ENCODE peak calls at places on chromosomes 16 and 17, in nine cellular contexts. W is AG04449; O is colonic mucosa; T is testis; Q is GM23338; R is CD8-positive, alpha-beta T cell; B is MM.1S; A is astrocyte; V is upper lobe of right lung. G is an unnamed sample.

GRCh38 chr17:8475227-8475626 is 39.5 kb downstream of the NDEL1 start:
- DNase-seq in W (no peak), O (no peak), T (no peak), Q (no peak), R (no peak), B (no peak), A (no peak), V (no peak), G (no peak)

GRCh38 chr16:65333298-65333697 is 211.4 kb upstream of the CDH11 start:
- DNase-seq in W (no peak), O (no peak), T (no peak), Q (no peak), R (no peak), B (no peak), A (no peak), V (no peak), G (no peak)

GRCh38 chr17:56131431-56131830 is 21.8 kb upstream of the ANKFN1 start:
- DNase-seq in W (no peak), O (no peak), T (no peak), Q (no peak), R (no peak), B (no peak), A (peak), V (no peak), G (no peak)

GRCh38 chr17:830950-831349 is 48.8 kb downstream of the MRM3 start:
- DNase-seq in W (no peak), O (no peak), T (no peak), Q (no peak), R (no peak), B (no peak), A (no peak), V (no peak), G (no peak)

GRCh38 chr17:50883850-50884291 is 17.7 kb upstream of the TOB1 start:
- DNase-seq in W (no peak), O (peak), T (no peak), Q (no peak), R (no peak), B (no peak), A (no peak), V (no peak), G (no peak)

GRCh38 chr17:81396722-81397313 is 1.6 kb downstream of the BAHCC1 start:
- DNase-seq in W (no peak), O (peak), T (no peak), Q (peak), R (peak), B (no peak), A (no peak), V (peak), G (no peak)

GRCh38 chr16:11254913-11255736 is 879 bp downstream of the SOCS1 start:
- DNase-seq in W (no peak), O (peak), T (peak), Q (no peak), R (peak), B (peak), A (peak), V (peak), G (no peak)

GRCh38 chr17:1905190-1905919 is 75.5 kb downstream of the RPA1 start:
- DNase-seq in W (no peak), O (no peak), T (no peak), Q (no peak), R (no peak), B (no peak), A (no peak), V (no peak), G (no peak)

GRCh38 chr16:86565181-86565631 is 1.4 kb upstream of the FOXC2 start:
- DNase-seq in W (no peak), O (no peak), T (no peak), Q (peak), R (no peak), B (no peak), A (no peak), V (no peak), G (no peak)

GRCh38 chr16:31071861-31072260 is 2.2 kb downstream of the ZNF668 start:
- DNase-seq in W (no peak), O (no peak), T (no peak), Q (no peak), R (no peak), B (no peak), A (peak), V (no peak), G (peak)

DNA sequence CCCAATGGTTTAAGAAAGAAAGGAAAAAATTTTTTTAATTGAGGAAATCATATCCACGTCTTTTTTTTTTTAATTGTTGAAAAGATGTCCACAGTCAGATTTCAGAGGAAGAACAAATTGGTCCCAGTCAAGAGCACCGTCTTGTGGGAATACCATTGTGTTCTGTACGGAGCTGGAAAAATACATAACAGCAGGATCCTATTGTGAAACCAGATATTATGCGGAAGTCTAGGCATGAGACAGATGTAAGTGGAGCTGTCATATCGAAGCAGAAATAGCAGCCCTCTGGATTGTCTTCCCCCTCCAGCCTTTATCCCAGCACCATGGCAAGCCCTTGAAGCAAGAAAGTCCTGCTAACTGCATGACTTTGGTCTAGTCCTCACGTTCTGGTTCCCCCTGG is 391.6 kb upstream of the ASIC2 start:
- DNase-seq in W (no peak), O (no peak), T (no peak), Q (no peak), R (no peak), B (no peak), A (no peak), V (no peak), G (no peak)
- H3K4me3 ChIP-seq in W (no peak), O (no peak), T (no peak), Q (no peak), R (no peak), B (no peak), A (no peak), V (no peak), G (no peak)

GRCh38 chr16:9048302-9048700 is 43.1 kb upstream of the HAPSTR1 start:
- DNase-seq in W (no peak), O (no peak), T (peak), Q (no peak), R (no peak), B (no peak), A (peak), V (no peak), G (no peak)

GRCh38 chr16:9049241-9049640 is 42.2 kb upstream of the HAPSTR1 start:
- DNase-seq in W (peak), O (no peak), T (no peak), Q (no peak), R (no peak), B (no peak), A (peak), V (no peak), G (no peak)

GRCh38 chr16:9047689-9048301 is 43.6 kb upstream of the HAPSTR1 start:
- DNase-seq in W (peak), O (peak), T (peak), Q (peak), R (peak), B (peak), A (peak), V (peak), G (peak)

GRCh38 chr16:9053006-9053601 is 38.3 kb upstream of the HAPSTR1 start:
- DNase-seq in W (no peak), O (peak), T (peak), Q (peak), R (no peak), B (no peak), A (peak), V (peak), G (peak)

GRCh38 chr16:9050102-9050830 is 41.2 kb upstream of the HAPSTR1 start:
- DNase-seq in W (no peak), O (no peak), T (peak), Q (peak), R (no peak), B (no peak), A (no peak), V (no peak), G (no peak)
- TF ChIP-seq CTCF in W (peak), O (peak), T (peak), Q (peak), R (no peak), B (peak), A (peak), V (peak), G (peak)

DNA sequence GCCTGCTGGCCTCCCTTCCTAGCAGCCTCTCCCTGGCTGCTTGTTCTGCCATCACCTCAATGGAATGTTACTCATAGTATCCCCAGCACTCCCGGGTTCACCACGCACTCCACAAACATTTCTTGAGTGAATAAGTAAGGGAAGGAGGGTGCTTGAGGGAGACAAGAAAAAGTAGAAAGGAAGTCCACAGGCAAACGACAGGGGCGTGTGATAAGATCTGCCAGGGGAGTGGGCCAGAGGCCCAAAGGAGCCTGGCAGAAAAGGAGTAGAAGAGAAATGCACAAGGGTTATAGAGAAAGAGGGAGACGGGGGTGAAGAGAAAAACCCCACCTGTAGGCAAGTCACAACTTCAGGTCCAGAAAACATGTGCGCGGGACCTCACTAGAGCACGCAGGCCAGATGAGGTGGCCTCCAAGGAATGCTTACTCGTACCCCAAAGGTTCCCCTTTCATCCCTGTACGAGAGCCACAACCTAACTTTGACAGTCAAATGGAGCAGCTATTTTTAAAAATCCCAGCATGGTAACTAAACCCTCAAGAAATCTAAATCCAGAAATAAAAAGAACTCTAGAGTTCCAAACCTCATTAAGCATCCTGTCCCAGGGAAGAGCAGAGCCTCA is 6.6 kb downstream of the ZDHHC7 start:
- DNase-seq in W (peak), O (no peak), T (no peak), Q (no peak), R (no peak), B (no peak), A (peak), V (peak), G (no peak)
- H3K4me3 ChIP-seq in W (no peak), O (no peak), T (no peak), Q (no peak), R (no peak), B (no peak), A (peak), V (no peak), G (no peak)

DNA sequence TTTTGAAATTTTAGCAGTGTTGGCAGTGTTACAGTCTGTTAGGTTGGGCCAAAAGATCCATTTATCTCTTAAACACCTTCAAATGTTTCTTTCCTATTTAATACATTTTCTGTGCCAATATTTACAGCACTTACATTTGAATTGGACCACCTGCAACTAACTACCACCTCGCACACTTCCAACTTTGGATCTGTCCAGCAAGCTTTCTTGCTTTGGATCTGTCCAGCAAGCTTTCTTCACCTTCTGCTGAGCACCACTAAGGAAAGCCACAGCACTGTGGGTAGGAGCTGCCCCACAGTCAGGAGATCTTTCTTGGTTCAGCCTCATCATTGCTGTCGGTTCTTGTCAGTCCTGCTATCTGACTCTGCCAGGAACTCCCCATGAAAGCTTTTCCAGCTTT is 129.3 kb downstream of the PHKB start:
- DNase-seq in W (no peak), O (no peak), T (no peak), Q (no peak), R (no peak), B (no peak), A (no peak), V (no peak), G (no peak)
- TF ChIP-seq CTCF in W (no peak), O (no peak), T (no peak), Q (no peak), R (no peak), B (no peak), A (no peak), V (no peak), G (no peak)

DNA sequence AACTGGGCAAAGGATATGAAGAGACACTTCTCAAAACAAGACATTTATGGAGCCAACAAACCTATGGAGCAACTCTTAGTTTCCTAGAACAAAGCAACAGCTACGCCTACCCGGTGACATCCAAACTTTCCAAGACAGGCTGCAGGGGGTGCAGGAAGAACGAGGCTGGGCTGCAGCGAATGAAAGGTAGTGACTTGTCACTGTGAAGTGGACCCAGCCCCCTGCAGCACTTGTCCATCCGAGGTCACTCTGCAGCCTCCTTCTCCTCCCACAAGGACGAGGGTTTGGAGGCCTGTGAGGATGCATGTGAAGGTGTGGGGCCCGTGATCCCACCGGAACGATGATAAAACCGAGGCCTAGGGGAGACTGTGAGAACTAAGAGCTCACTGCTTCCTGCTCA is 192.6 kb upstream of the RPL38 start:
- DNase-seq in W (no peak), O (no peak), T (no peak), Q (no peak), R (no peak), B (no peak), A (no peak), V (no peak), G (no peak)
- H3K4me3 ChIP-seq in W (no peak), O (no peak), T (no peak), Q (no peak), R (no peak), B (no peak), A (no peak), V (no peak), G (no peak)

GRCh38 chr16:83200005-83200779 is 573.4 kb downstream of the CDH13 start:
- DNase-seq in W (no peak), O (no peak), T (peak), Q (peak), R (no peak), B (no peak), A (peak), V (no peak), G (no peak)
- TF ChIP-seq CTCF in W (peak), O (no peak), T (no peak), Q (peak), R (no peak), B (no peak), A (no peak), V (no peak), G (peak)

DNA sequence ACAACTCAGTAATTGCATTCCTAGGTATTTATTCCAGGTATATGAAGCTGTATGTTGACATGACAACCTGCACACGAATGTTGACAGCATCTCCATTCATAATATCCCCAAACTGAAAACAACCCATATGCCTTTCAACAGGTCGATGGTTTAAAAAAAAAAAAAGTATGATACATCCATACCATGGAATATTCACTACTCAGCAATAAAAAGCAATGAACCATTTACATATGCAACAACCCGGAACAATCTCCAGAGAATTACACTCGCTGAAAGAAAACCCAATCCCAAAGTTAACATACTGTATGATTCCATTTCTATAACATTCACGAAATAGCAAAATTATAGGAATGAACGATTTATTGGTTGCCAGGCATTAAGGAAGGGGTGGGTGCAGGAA is 53.3 kb upstream of the DNAH9 start:
- DNase-seq in W (no peak), O (no peak), T (no peak), Q (no peak), R (no peak), B (no peak), A (no peak), V (no peak), G (no peak)
- H3K4me3 ChIP-seq in W (no peak), O (no peak), T (no peak), Q (no peak), R (no peak), B (no peak), A (no peak), V (no peak), G (no peak)

DNA sequence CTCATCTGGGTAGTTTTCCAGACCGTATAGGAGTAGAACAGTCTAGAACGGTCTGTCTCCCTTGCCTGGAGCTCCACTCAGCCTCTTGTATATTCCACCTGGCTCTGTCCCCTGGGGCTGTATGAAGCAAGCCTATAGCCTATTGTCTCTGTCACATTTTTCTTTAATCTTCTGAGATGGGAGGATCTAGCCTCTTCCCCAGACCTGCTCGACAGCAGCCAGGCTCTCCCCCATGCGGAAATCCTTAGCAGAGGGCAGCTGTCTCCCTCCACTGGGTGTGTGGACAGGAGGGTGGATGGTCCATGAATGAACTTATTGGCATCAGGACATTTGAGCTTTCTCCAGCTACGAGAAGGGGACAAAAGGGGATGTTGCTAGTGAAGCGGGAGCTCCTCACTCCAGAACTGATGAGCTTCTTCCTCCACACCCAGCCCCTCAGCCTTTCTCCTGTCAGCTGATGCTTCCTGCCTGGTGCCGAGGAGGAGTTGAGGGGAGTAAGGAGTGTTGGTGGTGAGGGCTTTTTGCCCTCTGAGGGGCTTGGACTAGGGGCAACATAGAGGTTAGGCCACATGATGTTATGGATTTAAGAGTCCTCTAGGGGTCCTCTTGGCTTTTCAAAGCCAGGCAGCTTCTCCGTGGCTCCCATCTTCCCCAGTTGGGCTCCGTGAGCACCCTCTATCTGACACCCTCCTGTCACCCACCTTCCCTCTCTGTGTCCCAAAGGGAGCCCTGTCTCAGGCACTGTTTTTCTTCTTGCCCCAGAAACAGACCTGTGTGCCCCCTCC is 28.0 kb downstream of the ARHGAP23 start:
- DNase-seq in W (no peak), O (no peak), T (peak), Q (no peak), R (no peak), B (no peak), A (no peak), V (no peak), G (no peak)
- TF ChIP-seq CTCF in W (peak), O (no peak), T (no peak), Q (peak), R (no peak), B (no peak), A (no peak), V (peak), G (peak)

GRCh38 chr17:49494399-49494798 is 694 bp upstream of the NGFR start:
- DNase-seq in W (no peak), O (no peak), T (no peak), Q (no peak), R (no peak), B (no peak), A (no peak), V (no peak), G (no peak)
- H3K4me3 ChIP-seq in W (no peak), O (peak), T (peak), Q (peak), R (no peak), B (no peak), A (no peak), V (no peak), G (no peak)